ENCODE peak calls at places on chromosomes 5 and 9, in six cellular contexts. U, C, P, J, D and A are unnamed samples. For H3K36me3, the result is how much of the 10 kb centered on the place peaks cover.

GRCh38 chr9:133978226-133979123 is 13.6 kb downstream of the VAV2 start:
- DNase-seq in U (no peak), C (no peak), P (peak), J (no peak), D (no peak), A (peak)

GRCh38 chr5:1021136-1021968 is 12.8 kb downstream of the NKD2 start:
- DNase-seq in U (no peak), C (no peak), P (peak), J (no peak), D (peak), A (peak)

GRCh38 chr5:176446884-176447537 is 1.2 kb upstream of the FAF2 start:
- DNase-seq in U (no peak), C (no peak), P (peak), J (no peak), D (no peak), A (peak)

GRCh38 chr9:76658510-76659231 is 105.6 kb upstream of the PCA3 start:
- DNase-seq in U (peak), C (no peak), P (no peak), J (peak), D (peak), A (peak)

GRCh38 chr5:63170496-63170895 is 591.9 kb downstream of the LRRC70 start:
- DNase-seq in U (no peak), C (no peak), P (no peak), J (peak), D (no peak), A (no peak)

GRCh38 chr9:109139851-109140250 is 20.1 kb upstream of the TMEM245 start:
- DNase-seq in U (no peak), C (no peak), P (no peak), J (no peak), D (no peak), A (no peak)

GRCh38 chr5:156094001-156094400 is 233.0 kb upstream of the SGCD start:
- DNase-seq in U (peak), C (no peak), P (no peak), J (peak), D (peak), A (peak)

GRCh38 chr5:177557041-177557647 is 2.8 kb upstream of the FAM193B start:
- DNase-seq in U (no peak), C (no peak), P (no peak), J (no peak), D (no peak), A (no peak)

GRCh38 chr9:68500457-68501158 is 40.1 kb downstream of the TMEM252 start:
- DNase-seq in U (peak), C (no peak), P (no peak), J (peak), D (peak), A (no peak)

GRCh38 chr5:145554399-145554798 is 280.7 kb downstream of the PRELID2 start:
- DNase-seq in U (peak), C (no peak), P (no peak), J (no peak), D (peak), A (no peak)

GRCh38 chr5:176396330-176396729 is 7.8 kb downstream of the HIGD2A start:
- DNase-seq in U (peak), C (peak), P (no peak), J (peak), D (no peak), A (no peak)

GRCh38 chr5:159965031-159965837 is 43.7 kb upstream of the TTC1 start:
- DNase-seq in U (peak), C (peak), P (peak), J (peak), D (peak), A (peak)

GRCh38 chr5:145856285-145856818 is 16.5 kb downstream of the GRXCR2 start:
- DNase-seq in U (peak), C (no peak), P (peak), J (peak), D (no peak), A (peak)

GRCh38 chr5:94375801-94376200 is 242.6 kb downstream of the KIAA0825 start:
- DNase-seq in U (no peak), C (no peak), P (no peak), J (no peak), D (no peak), A (no peak)

GRCh38 chr5:313265-313664 is 8.2 kb upstream of the AHRR start:
- DNase-seq in U (no peak), C (no peak), P (no peak), J (no peak), D (no peak), A (peak)

GRCh38 chr9:19269582-19269981 is 39.1 kb downstream of the DENND4C start:
- DNase-seq in U (no peak), C (no peak), P (no peak), J (no peak), D (no peak), A (no peak)

GRCh38 chr9:70042461-70043215 is 1.0 kb upstream of the MAMDC2 start:
- DNase-seq in U (no peak), C (no peak), P (no peak), J (no peak), D (no peak), A (no peak)

GRCh38 chr5:133365326-133365725 is 247.0 kb downstream of the FSTL4 start:
- DNase-seq in U (no peak), C (peak), P (no peak), J (no peak), D (no peak), A (peak)

GRCh38 chr5:11853796-11854195 is 50.5 kb downstream of the CTNND2 start:
- DNase-seq in U (no peak), C (no peak), P (no peak), J (no peak), D (no peak), A (no peak)

DNA sequence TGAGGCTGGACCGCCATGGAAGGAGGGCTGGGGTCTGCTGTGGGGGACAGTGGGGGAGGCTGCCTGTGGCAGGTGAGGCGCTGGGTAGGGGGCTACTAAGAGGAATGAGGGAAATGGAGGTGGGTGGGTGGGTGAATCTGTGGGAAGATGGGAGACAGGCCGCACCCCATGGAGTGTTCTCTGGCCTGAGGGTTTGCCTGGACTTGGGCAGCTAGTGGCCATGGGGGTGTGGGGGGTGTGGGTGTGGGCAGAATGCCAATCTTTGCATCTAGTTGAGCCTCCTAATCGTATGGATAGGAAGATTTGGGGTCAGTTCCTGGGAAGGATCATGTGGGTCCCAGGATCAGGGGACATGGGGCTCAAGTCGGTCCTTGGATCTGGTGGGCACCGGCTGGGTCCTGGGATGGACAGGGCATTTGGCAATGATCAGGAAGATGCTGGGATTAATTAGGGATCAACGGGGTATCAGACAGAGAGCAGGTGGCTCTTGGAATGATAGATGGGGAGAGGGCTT is 518 bp downstream of the ZDHHC12 start:
- DNase-seq in U (no peak), C (no peak), P (no peak), J (peak), D (peak), A (no peak)
- H3K4me3 ChIP-seq in U (peak), C (peak), P (peak), J (peak), D (peak), A (peak)

GRCh38 chr5:126455264-126455663 is 32.1 kb downstream of the GRAMD2B start:
- DNase-seq in U (no peak), C (no peak), P (no peak), J (no peak), D (no peak), A (no peak)
- H3K36me3 ChIP-seq in U (under half), C (under half), P (under half), J (under half), D (half or more), A (under half)

GRCh38 chr5:59257488-59258400 is 635.8 kb downstream of the PDE4D start:
- DNase-seq in U (no peak), C (no peak), P (no peak), J (no peak), D (no peak), A (no peak)

GRCh38 chr5:59260973-59261372 is 632.6 kb downstream of the PDE4D start:
- DNase-seq in U (no peak), C (no peak), P (no peak), J (no peak), D (no peak), A (no peak)

GRCh38 chr5:59261969-59262368 is 631.6 kb downstream of the PDE4D start:
- DNase-seq in U (no peak), C (no peak), P (no peak), J (no peak), D (no peak), A (no peak)

GRCh38 chr5:59256331-59256730 is 637.2 kb downstream of the PDE4D start:
- DNase-seq in U (no peak), C (no peak), P (no peak), J (no peak), D (no peak), A (no peak)

DNA sequence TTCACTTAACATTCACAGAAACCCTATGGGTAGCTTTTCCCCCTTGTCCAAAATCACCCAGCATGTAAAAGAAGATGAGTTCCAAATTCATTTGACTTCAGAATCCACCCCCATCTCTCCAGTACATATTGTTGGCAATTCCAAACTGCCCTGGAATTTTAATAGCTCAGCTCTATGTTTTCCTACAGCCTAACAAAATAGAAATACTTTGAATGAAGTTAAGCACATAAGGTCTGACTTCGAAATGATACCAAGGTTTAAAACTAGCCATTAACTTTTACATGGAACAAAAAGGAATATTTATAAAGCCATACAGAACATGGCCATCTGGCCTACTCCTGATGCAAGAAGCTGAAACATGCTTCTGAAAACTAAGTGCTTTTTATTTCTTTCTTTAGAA is 634.3 kb downstream of the PDE4D start:
- DNase-seq in U (no peak), C (no peak), P (no peak), J (no peak), D (no peak), A (no peak)
- H3K4me3 ChIP-seq in U (no peak), C (no peak), P (no peak), J (no peak), D (no peak), A (no peak)

GRCh38 chr9:127993721-127994120 is 12.9 kb upstream of the EEIG1 start:
- DNase-seq in U (no peak), C (no peak), P (no peak), J (no peak), D (no peak), A (no peak)
- H3K36me3 ChIP-seq in U (under half), C (under half), P (under half), J (under half), D (under half), A (under half)

GRCh38 chr9:105242062-105242461 is 2.4 kb upstream of the SLC44A1 start:
- DNase-seq in U (no peak), C (no peak), P (no peak), J (no peak), D (no peak), A (no peak)
- H3K4me3 ChIP-seq in U (no peak), C (peak), P (no peak), J (no peak), D (peak), A (no peak)

GRCh38 chr5:179599973-179600372 is 23.5 kb downstream of the HNRNPH1 start:
- DNase-seq in U (no peak), C (no peak), P (no peak), J (no peak), D (no peak), A (no peak)
- H3K36me3 ChIP-seq in U (half or more), C (under half), P (half or more), J (half or more), D (half or more), A (under half)